ENCODE peak calls at places on chromosomes 13 and 19, in five cellular contexts. J is cardiac fibroblast, E is GM13976, H is BJ, N is omental fat pad. T is an unnamed sample.

GRCh38 chr13:59358014-59358413 is 805.7 kb downstream of the DIAPH3 start:
- DNase-seq in J (no peak), E (no peak), H (no peak), N (no peak), T (no peak)

GRCh38 chr19:294819-295686 is 3.9 kb upstream of the PLPP2 start:
- DNase-seq in J (peak; percentile 50), E (peak; percentile 85), H (no peak), N (no peak), T (peak; percentile 31)

GRCh38 chr13:111604087-111604486 is 283.6 kb downstream of the TEX29 start:
- DNase-seq in J (no peak), E (no peak), H (no peak), N (no peak), T (no peak)

GRCh38 chr13:108193806-108194205 is 21.5 kb downstream of the LIG4 start:
- DNase-seq in J (no peak), E (no peak), H (no peak), N (no peak), T (no peak)

GRCh38 chr13:114339779-114340534 is 25.7 kb downstream of the CHAMP1 start:
- DNase-seq in J (peak; percentile 56), E (no peak), H (no peak), N (no peak), T (peak; percentile 73)

GRCh38 chr13:60043262-60043661 is 120.5 kb downstream of the DIAPH3 start:
- DNase-seq in J (peak; percentile 26), E (no peak), H (peak; percentile 56), N (no peak), T (no peak)

GRCh38 chr13:99269627-99270252 is 11.6 kb upstream of the GPR18 start:
- DNase-seq in J (peak; percentile 78), E (peak; percentile 26), H (no peak), N (no peak), T (peak; percentile 68)

GRCh38 chr19:15452111-15453047 is 2.6 kb upstream of the WIZ start:
- DNase-seq in J (peak; percentile 89), E (no peak), H (peak; percentile 54), N (peak; percentile 71), T (peak; percentile 36)

GRCh38 chr13:31105020-31105800 is 56.5 kb downstream of the HSPH1 start:
- DNase-seq in J (peak; percentile 41), E (no peak), H (no peak), N (no peak), T (peak; percentile 41)

GRCh38 chr19:11373166-11373884 is 1.1 kb upstream of the SWSAP1 start:
- DNase-seq in J (peak; percentile 54), E (no peak), H (no peak), N (no peak), T (peak; percentile 46)

GRCh38 chr19:1274081-1274851 is 1.1 kb upstream of the FAM174C start:
- DNase-seq in J (no peak), E (no peak), H (no peak), N (no peak), T (no peak)

GRCh38 chr19:11563530-11563929 is 4.5 kb upstream of the ELOF1 start:
- DNase-seq in J (no peak), E (no peak), H (no peak), N (no peak), T (no peak)

T was measured in HT-29.